ENCODE peak calls at places on chromosomes 5 and 9, in seven cellular contexts. F is A549, Z is heart right ventricle, M is SK-N-SH, D is sigmoid colon, X is left ventricle myocardium inferior, G is uterus. I is an unnamed sample.
A peak's percentile ranks its signal among the peaks of the same experiment; 100 is the strongest.

GRCh38 chr5:158773151-158773550 is 326.6 kb downstream of the EBF1 start:
- DNase-seq in F (no peak), Z (no peak), M (no peak), D (no peak), G (no peak), X (no peak), I (no peak)

GRCh38 chr5:82879089-82879488 is 198.1 kb downstream of the TMEM167A start:
- DNase-seq in X (no peak), D (no peak), M (no peak), Z (no peak), F (no peak), G (no peak), I (no peak)

GRCh38 chr9:107542401-107542800 is 52.8 kb upstream of the KLF4 start:
- DNase-seq in F (no peak), G (no peak), X (no peak), Z (no peak), M (no peak), D (no peak), I (no peak)

GRCh38 chr9:35079041-35079425 is 709 bp downstream of the FANCG start:
- DNase-seq in G (no peak), Z (no peak), X (no peak), F (no peak), D (peak; percentile 35), M (peak; percentile 27), I (no peak)

GRCh38 chr9:98861881-98862501 is 54.5 kb downstream of the GALNT12 start:
- DNase-seq in G (peak; percentile 83), F (no peak), D (peak; percentile 83), X (no peak), Z (no peak), M (no peak), I (no peak)

GRCh38 chr9:38141751-38142150 is 72.7 kb upstream of the SHB start:
- DNase-seq in D (no peak), M (no peak), Z (no peak), F (no peak), X (no peak), G (no peak), I (no peak)

GRCh38 chr9:123011380-123011779 is 22.1 kb upstream of the GPR21 start:
- DNase-seq in F (no peak), X (no peak), M (no peak), Z (no peak), G (no peak), D (no peak), I (no peak)

GRCh38 chr5:132458651-132459030 is 31.9 kb downstream of the IRF1 start:
- DNase-seq in X (no peak), G (no peak), Z (no peak), M (no peak), D (no peak), F (no peak), I (no peak)

GRCh38 chr9:38008168-38009034 is 60.6 kb downstream of the SHB start:
- DNase-seq in M (no peak), G (no peak), D (no peak), Z (no peak), X (no peak), F (peak; percentile 91), I (no peak)

GRCh38 chr9:134642385-134643181 is 980 bp downstream of the COL5A1 start:
- DNase-seq in G (peak; percentile 90), F (peak; percentile 64), M (peak; percentile 66), Z (peak; percentile 58), D (peak; percentile 94), X (peak; percentile 68), I (peak; percentile 84)

GRCh38 chr5:39412995-39413394 is 11.8 kb downstream of the DAB2 start:
- DNase-seq in G (no peak), F (no peak), M (no peak), D (no peak), X (no peak), Z (no peak), I (no peak)

GRCh38 chr5:138807182-138807581 is 54.0 kb downstream of the CTNNA1 start:
- DNase-seq in Z (no peak), X (no peak), G (no peak), M (no peak), F (no peak), D (no peak), I (no peak)

GRCh38 chr9:27183701-27184100 is 74.7 kb downstream of the TEK start:
- DNase-seq in M (no peak), X (no peak), F (no peak), Z (no peak), D (no peak), G (no peak), I (no peak)

GRCh38 chr9:128072144-128073021 is 4.4 kb downstream of the SLC25A25 start:
- DNase-seq in Z (peak; percentile 82), F (no peak), X (peak; percentile 69), G (peak; percentile 90), M (no peak), D (peak; percentile 95), I (peak; percentile 60)

GRCh38 chr5:106521701-106522100 is 1149.0 kb downstream of the EFNA5 start:
- DNase-seq in F (peak; percentile 4), M (no peak), Z (no peak), X (no peak), G (no peak), D (no peak), I (no peak)

GRCh38 chr5:40716000-40716399 is 36.3 kb downstream of the PTGER4 start:
- DNase-seq in G (no peak), M (no peak), F (no peak), D (no peak), Z (no peak), X (no peak), I (no peak)

GRCh38 chr5:103010120-103010666 is 109.7 kb downstream of the GIN1 start:
- DNase-seq in X (no peak), G (no peak), Z (no peak), M (no peak), D (no peak), F (no peak), I (no peak)

GRCh38 chr5:66015296-66015960 is 89.1 kb downstream of the ERBIN start:
- DNase-seq in F (no peak), Z (no peak), G (no peak), M (no peak), D (no peak), X (no peak), I (no peak)

GRCh38 chr5:66009277-66009676 is 82.9 kb downstream of the ERBIN start:
- DNase-seq in Z (no peak), M (no peak), G (no peak), X (no peak), D (no peak), F (no peak), I (no peak)

GRCh38 chr5:66012271-66012670 is 85.9 kb downstream of the ERBIN start:
- DNase-seq in X (no peak), M (no peak), Z (no peak), F (no peak), G (no peak), D (no peak), I (no peak)

GRCh38 chr5:66013906-66014305 is 87.5 kb downstream of the ERBIN start:
- DNase-seq in Z (no peak), X (no peak), G (no peak), D (no peak), M (no peak), F (no peak), I (no peak)

GRCh38 chr5:66010476-66010875 is 84.1 kb downstream of the ERBIN start:
- DNase-seq in G (no peak), Z (no peak), F (no peak), D (no peak), X (no peak), M (no peak), I (no peak)
- H3K27ac ChIP-seq in G (no peak overlapping the region), Z (no peak overlapping the region), F (no peak overlapping the region), D (no peak overlapping the region), X (no peak overlapping the region), M (peak overlapping the region; percentile 50), I (no peak overlapping the region)

DNA sequence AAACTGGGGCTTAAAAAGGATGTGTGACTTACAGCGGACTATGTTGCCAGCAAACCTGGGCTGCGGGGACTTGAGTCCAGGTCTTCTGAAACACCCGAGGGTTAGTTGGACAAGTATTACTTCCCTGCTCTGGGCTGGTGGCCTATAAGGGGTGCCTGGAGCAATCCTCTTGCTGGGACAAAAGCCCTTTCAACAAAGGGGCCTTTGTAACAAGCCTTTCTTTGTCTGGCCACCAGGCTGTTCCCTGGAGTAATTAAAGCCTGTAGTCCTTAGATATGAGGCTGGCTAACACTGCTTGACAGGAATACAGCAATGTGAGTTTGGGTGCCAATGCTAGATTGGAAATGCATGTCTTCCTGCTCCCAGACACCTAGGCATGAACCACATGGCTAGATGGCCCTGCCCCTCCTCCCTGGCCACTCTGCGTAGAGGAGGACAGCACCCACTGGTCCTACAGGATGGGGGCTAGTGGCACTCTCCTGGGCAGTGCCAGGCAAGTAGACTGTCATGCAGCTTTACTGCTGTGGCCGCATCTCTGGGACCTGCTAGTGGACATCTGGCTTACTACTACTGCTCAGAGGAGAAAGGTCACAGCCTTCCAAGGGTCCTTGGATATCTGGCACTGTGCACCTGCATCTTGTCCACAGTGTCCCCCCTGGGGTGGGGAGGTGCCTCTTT is 343.1 kb downstream of the ZSWIM6 start:
- DNase-seq in Z (no peak), F (no peak), M (no peak), D (no peak), G (no peak), X (no peak), I (no peak)
- TF ChIP-seq CTCF in Z (no peak), F (no peak), M (no peak), D (no peak), G (no peak), X (no peak), I (no peak)

DNA sequence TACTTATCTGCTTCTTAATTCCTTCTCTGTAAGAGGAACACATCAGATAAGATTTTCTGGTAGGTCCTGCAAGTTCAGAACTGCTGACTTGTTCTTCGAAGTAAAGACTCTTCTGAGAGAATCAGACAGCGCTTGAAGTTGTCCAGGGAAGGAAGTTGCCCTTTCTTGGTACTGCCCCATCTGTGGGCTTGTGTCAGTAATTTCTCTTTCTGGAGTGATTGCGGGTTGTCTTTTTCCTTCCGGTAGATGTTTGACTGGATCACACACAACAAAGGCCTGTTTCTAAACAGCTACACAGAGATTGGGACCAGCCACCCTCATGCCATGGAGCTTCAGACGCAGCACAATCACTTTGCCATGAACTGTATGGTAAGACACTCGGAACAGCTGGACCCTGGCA is 149.6 kb downstream of the TRIO start:
- DNase-seq in X (no peak), G (no peak), F (no peak), D (no peak), M (no peak), Z (no peak), I (no peak)
- H3K4me3 ChIP-seq in X (no peak overlapping the region), G (no peak overlapping the region), F (no peak overlapping the region), D (no peak overlapping the region), M (no peak overlapping the region), Z (no peak overlapping the region), I (no peak overlapping the region)

GRCh38 chr5:95511606-95512005 is 43.2 kb downstream of the SKIC3 start:
- DNase-seq in X (no peak), D (no peak), G (no peak), M (no peak), Z (no peak), F (no peak), I (no peak)

DNA sequence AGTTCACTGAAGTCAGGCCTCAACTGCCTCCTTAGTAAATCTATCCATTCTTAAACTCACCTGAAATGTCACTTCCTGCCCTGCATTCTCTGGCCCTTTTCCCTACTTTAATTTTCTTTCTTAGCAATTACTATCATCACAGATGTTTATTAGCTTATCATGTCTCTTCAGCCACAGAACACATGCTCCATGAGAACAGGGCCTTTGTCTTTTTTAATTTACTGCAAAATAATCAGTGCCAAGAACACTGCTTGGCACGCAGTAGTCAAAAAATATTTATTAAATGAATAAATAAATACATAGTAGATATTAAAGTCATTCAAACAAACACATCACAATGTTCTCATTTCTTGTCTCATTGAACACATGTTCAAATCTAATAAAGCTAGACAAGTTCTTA is 46.2 kb downstream of the SKIC3 start:
- DNase-seq in F (no peak), D (no peak), M (no peak), Z (no peak), G (no peak), X (no peak), I (no peak)
- H3K27ac ChIP-seq in F (no peak overlapping the region), D (no peak overlapping the region), M (no peak overlapping the region), Z (no peak overlapping the region), G (no peak overlapping the region), X (no peak overlapping the region), I (no peak overlapping the region)